ENCODE peak calls at places on chromosome 19, in four cellular contexts. K, C, Y and W are unnamed samples.

GRCh38 chr19:51749979-51750378 is 1.7 kb downstream of the FPR1 start:
- DNase-seq in K (no peak), C (no peak), Y (no peak), W (no peak)

GRCh38 chr19:15404097-15404779 is 14.6 kb downstream of the AKAP8L start:
- DNase-seq in K (no peak), C (no peak), Y (no peak), W (no peak)

GRCh38 chr19:51511353-51511752 is 9.8 kb upstream of the SIGLEC12 start:
- DNase-seq in K (no peak), C (no peak), Y (no peak), W (no peak)

GRCh38 chr19:41785653-41786052 is 10.7 kb upstream of the CEACAM3 start:
- DNase-seq in K (peak), C (peak), Y (peak), W (peak)

GRCh38 chr19:41064974-41065569 is 23.2 kb upstream of the CYP2A13 start:
- DNase-seq in K (no peak), C (no peak), Y (no peak), W (peak)

GRCh38 chr19:33248954-33249613 is 23.4 kb upstream of the SLC7A10 start:
- DNase-seq in K (no peak), C (no peak), Y (peak), W (no peak)

GRCh38 chr19:51422053-51422448 is 4.6 kb upstream of the SIGLEC10 start:
- DNase-seq in K (peak), C (peak), Y (peak), W (peak)

GRCh38 chr19:17582613-17583012 is 27.2 kb downstream of the COLGALT1 start:
- DNase-seq in K (no peak), C (no peak), Y (no peak), W (no peak)

GRCh38 chr19:12984143-12984627 is 11.1 kb upstream of the NFIX start:
- DNase-seq in K (no peak), C (no peak), Y (no peak), W (no peak)

GRCh38 chr19:46723023-46723461 is 6.1 kb upstream of the PRKD2 start:
- DNase-seq in K (no peak), C (no peak), Y (peak), W (no peak)

GRCh38 chr19:33304760-33305647 is 2.7 kb upstream of the CEBPA start:
- DNase-seq in K (no peak), C (no peak), Y (no peak), W (no peak)

GRCh38 chr19:16778796-16779411 is 50.3 kb upstream of the SIN3B start:
- DNase-seq in K (peak), C (peak), Y (peak), W (peak)

GRCh38 chr19:18339703-18340102 is 695 bp upstream of the PGPEP1 start:
- DNase-seq in K (no peak), C (no peak), Y (no peak), W (no peak)

GRCh38 chr19:11539495-11540365 is 1.1 kb downstream of the CNN1 start:
- DNase-seq in K (no peak), C (no peak), Y (no peak), W (no peak)

GRCh38 chr19:49067554-49067953 is 2.9 kb upstream of the NTF4 start:
- DNase-seq in K (no peak), C (no peak), Y (no peak), W (no peak)

GRCh38 chr19:49064029-49064629 is 489 bp downstream of the NTF4 start:
- DNase-seq in K (no peak), C (no peak), Y (no peak), W (no peak)

GRCh38 chr19:49065905-49066512 is 1.4 kb upstream of the NTF4 start:
- DNase-seq in K (no peak), C (no peak), Y (no peak), W (no peak)

GRCh38 chr19:49061445-49061844 is 3.2 kb downstream of the NTF4 start:
- DNase-seq in K (no peak), C (no peak), Y (no peak), W (no peak)

DNA sequence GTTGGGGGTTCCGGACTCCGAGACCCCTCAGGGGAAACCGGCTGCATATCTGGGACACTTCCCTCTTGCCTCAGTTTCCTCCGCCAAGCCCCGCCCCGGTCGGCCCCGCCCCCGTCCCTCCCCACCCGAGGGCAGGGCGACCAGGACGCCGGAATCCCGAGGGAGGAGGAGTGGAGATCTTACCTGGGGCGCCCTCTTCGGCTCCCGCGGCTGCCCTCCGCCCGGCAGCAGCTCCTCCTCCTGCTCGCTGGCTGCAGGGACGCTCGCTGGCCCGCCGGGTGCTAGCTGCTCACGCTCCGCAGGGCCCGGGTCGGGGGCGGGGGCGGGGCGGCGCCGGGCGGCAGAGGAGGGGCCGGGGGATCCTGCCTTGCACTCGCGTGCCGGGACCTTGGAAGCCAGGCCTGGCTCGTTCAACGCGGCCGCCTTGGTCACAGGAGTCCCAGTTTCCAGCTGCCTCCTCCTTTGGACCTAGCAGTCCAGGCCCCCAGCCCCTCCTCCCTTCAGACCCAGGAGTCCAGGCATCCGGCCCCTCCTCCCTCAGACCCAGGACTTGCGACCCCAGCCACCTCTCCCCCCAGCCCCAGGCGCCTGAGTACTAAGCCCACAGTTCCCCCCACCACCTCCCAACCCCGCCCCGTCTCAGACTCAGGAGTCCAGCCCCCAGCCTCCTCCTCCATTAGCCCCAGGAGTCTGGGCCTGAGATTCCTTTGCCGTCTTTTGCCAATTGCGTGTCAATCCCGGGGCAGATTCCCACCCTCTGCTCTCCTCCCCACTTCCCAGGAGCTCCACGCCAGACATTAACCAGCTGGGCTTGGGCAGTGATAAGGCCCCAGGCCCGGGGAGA is at the start of gene NTF4:
- DNase-seq in K (no peak), C (no peak), Y (no peak), W (no peak)
- H3K4me3 ChIP-seq in K (peak), C (no peak), Y (no peak), W (no peak)

GRCh38 chr19:35479278-35479677 is 11.0 kb downstream of the KRTDAP start:
- DNase-seq in K (no peak), C (no peak), Y (peak), W (no peak)
- TF ChIP-seq CTCF in K (no peak), C (no peak), Y (no peak), W (no peak)

DNA sequence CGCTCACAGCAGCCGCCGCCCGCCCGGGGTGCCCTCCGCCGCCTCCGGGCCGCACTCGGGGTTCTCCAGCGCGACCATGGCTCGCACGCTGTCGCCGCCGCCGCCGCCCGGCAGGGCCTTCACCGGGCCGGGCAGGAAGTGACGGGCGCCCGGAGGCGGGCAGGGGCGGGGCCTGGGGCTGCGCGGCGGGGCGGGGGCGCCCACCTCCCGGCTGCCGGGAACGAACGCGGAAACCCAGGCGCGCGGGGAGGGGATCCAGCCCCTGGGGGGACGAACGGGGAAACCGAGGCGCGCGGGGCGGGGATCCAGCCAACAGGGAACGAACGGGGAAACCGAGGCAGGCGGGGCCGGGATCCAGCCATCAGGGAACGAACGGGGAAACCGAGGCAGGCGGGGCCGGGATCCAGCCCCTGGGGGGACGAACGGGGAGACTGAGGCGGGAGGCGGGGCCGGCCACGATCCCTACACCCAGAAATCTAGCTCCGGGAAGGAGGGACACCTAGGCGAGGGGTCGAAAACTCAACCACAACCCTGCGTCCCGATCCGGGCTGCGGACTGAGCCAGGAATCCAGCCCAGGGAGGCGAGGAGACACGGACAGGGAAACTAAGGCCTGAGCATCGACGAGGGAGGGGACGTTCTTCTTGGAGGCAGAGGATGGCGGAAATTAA is at the start of gene R3HDM4:
- DNase-seq in K (no peak), C (peak), Y (peak), W (no peak)
- H3K4me3 ChIP-seq in K (peak), C (peak), Y (peak), W (peak)

GRCh38 chr19:35740423-35741215 is 1.6 kb downstream of the IGFLR1 start:
- DNase-seq in K (peak), C (peak), Y (peak), W (peak)
- TF ChIP-seq CTCF in K (peak), C (no peak), Y (peak), W (no peak)

GRCh38 chr19:10036601-10037071 is 23.4 kb downstream of the RDH8 start:
- DNase-seq in K (no peak), C (no peak), Y (no peak), W (no peak)

GRCh38 chr19:10037367-10037766 is 24.1 kb downstream of the RDH8 start:
- DNase-seq in K (no peak), C (no peak), Y (no peak), W (no peak)

GRCh38 chr19:10037809-10038208 is 24.5 kb downstream of the RDH8 start:
- DNase-seq in K (no peak), C (no peak), Y (no peak), W (no peak)

GRCh38 chr19:10033614-10034013 is 20.3 kb downstream of the RDH8 start:
- DNase-seq in K (no peak), C (no peak), Y (no peak), W (no peak)
- H3K4me3 ChIP-seq in K (no peak), C (no peak), Y (no peak), W (no peak)